ENCODE peak calls at places on chromosome 4, in nine cellular contexts. V is NT2/D1, C is K562, I is EL, R is C1 segment of cervical spinal cord, T is cerebellar cortex, L is NCI-H146, G is A172, Y is nephron progenitor cell. O is an unnamed sample.

GRCh38 chr4:42478509-42478908 is 81.2 kb downstream of the SHISA3 start:
- DNase-seq in T (no peak), L (no peak), Y (no peak), G (no peak), C (no peak), R (no peak), V (no peak), I (no peak), O (no peak)

GRCh38 chr4:97994765-97995465 is 148.4 kb downstream of the STPG2 start:
- DNase-seq in I (no peak), T (no peak), Y (no peak), C (no peak), L (no peak), V (no peak), R (no peak), G (no peak), O (no peak)

GRCh38 chr4:129929052-129929451 is 833.1 kb downstream of the C4orf33 start:
- DNase-seq in T (no peak), L (no peak), Y (no peak), V (no peak), I (peak; percentile 43), C (no peak), G (peak; percentile 5), R (no peak), O (no peak)

GRCh38 chr4:33107813-33108212 is 2387.6 kb downstream of the PCDH7 start:
- DNase-seq in R (no peak), G (peak; percentile 6), L (no peak), V (no peak), C (no peak), Y (no peak), T (no peak), I (peak; percentile 44), O (no peak)

GRCh38 chr4:5890063-5890727 is 2.7 kb downstream of the CRMP1 start:
- DNase-seq in Y (peak; percentile 83), I (no peak), V (peak; percentile 85), C (no peak), L (peak; percentile 93), T (peak; percentile 90), R (peak; percentile 57), G (no peak), O (peak; percentile 74)

GRCh38 chr4:5878359-5878758 is 14.5 kb downstream of the CRMP1 start:
- DNase-seq in R (no peak), L (peak; percentile 80), V (no peak), G (no peak), C (no peak), Y (no peak), T (no peak), I (no peak), O (no peak)

GRCh38 chr4:82694892-82695291 is 103.7 kb downstream of the SCD5 start:
- DNase-seq in I (no peak), Y (no peak), L (no peak), V (no peak), T (no peak), R (no peak), C (no peak), G (no peak), O (no peak)

GRCh38 chr4:104491396-104491821 is 3.3 kb downstream of the CXXC4 start:
- DNase-seq in T (peak; percentile 51), I (peak; percentile 13), C (peak; percentile 60), L (peak; percentile 50), R (peak; percentile 62), Y (peak; percentile 81), V (no peak), G (no peak), O (no peak)

GRCh38 chr4:166198921-166199320 is 325.9 kb downstream of the TLL1 start:
- DNase-seq in Y (no peak), I (no peak), R (no peak), T (no peak), G (no peak), L (no peak), C (no peak), V (peak; percentile 6), O (no peak)

GRCh38 chr4:170259631-170260153 is 169.9 kb upstream of the AADAT start:
- DNase-seq in L (peak; percentile 70), Y (peak; percentile 90), I (peak; percentile 87), R (peak; percentile 23), G (peak; percentile 94), C (peak; percentile 76), T (peak; percentile 86), V (peak; percentile 92), O (peak; percentile 53)

GRCh38 chr4:76590847-76591281 is 155.8 kb downstream of the SHROOM3 start:
- DNase-seq in I (peak; percentile 82), T (no peak), R (no peak), V (no peak), G (peak; percentile 14), L (no peak), C (no peak), Y (no peak), O (no peak)

GRCh38 chr4:183961772-183962171 is 56.7 kb downstream of the STOX2 start:
- DNase-seq in G (no peak), Y (no peak), T (no peak), C (no peak), V (no peak), I (no peak), L (no peak), R (no peak), O (no peak)

GRCh38 chr4:142567199-142567598 is 278.9 kb downstream of the INPP4B start:
- DNase-seq in G (peak; percentile 33), C (no peak), Y (no peak), I (no peak), V (no peak), T (peak; percentile 88), R (no peak), L (no peak), O (no peak)

GRCh38 chr4:72302981-72303704 is 265.9 kb downstream of the ADAMTS3 start:
- DNase-seq in Y (peak; percentile 50), R (peak; percentile 13), L (peak; percentile 9), G (peak; percentile 6), V (peak; percentile 28), T (peak; percentile 60), I (peak; percentile 52), C (peak; percentile 66), O (no peak)

GRCh38 chr4:182213024-182213423 is 30.2 kb upstream of the TENM3 start:
- DNase-seq in V (no peak), L (no peak), Y (no peak), C (no peak), R (no peak), G (no peak), I (no peak), T (no peak), O (no peak)

GRCh38 chr4:16659120-16659519 is 239.3 kb downstream of the LDB2 start:
- DNase-seq in Y (no peak), L (no peak), T (no peak), I (no peak), R (no peak), C (no peak), G (no peak), V (no peak), O (no peak)

GRCh38 chr4:177118596-177118995 is 191.1 kb upstream of the NEIL3 start:
- DNase-seq in G (peak; percentile 17), V (no peak), Y (no peak), I (peak; percentile 92), T (peak; percentile 96), R (no peak), C (no peak), L (no peak), O (peak; percentile 92)

GRCh38 chr4:16225139-16225538 is 1.1 kb downstream of the TAPT1 start:
- DNase-seq in Y (no peak), C (no peak), R (no peak), T (no peak), V (no peak), L (no peak), I (peak; percentile 34), G (no peak), O (no peak)

GRCh38 chr4:3039706-3040366 is 34.5 kb downstream of the HTT-AS start:
- DNase-seq in V (no peak), L (no peak), I (no peak), C (no peak), G (no peak), Y (no peak), T (no peak), R (no peak), O (no peak)

GRCh38 chr4:123616970-123617392 is 220.4 kb downstream of the SPRY1 start:
- DNase-seq in G (no peak), L (peak; percentile 88), R (peak; percentile 57), C (no peak), I (no peak), Y (peak; percentile 20), T (peak; percentile 84), V (peak; percentile 6), O (no peak)

GRCh38 chr4:110483516-110483915 is 7.6 kb downstream of the ENPEP start:
- DNase-seq in Y (no peak), I (no peak), T (no peak), L (no peak), R (no peak), V (no peak), G (no peak), C (no peak), O (no peak)

GRCh38 chr4:37132351-37132989 is 112.1 kb upstream of the NWD2 start:
- DNase-seq in I (no peak), R (no peak), C (peak; percentile 2), V (no peak), T (no peak), Y (no peak), L (no peak), G (no peak), O (no peak)

GRCh38 chr4:75845992-75846391 is 56.3 kb downstream of the PPEF2 start:
- DNase-seq in T (no peak), R (no peak), Y (no peak), I (no peak), C (no peak), G (peak; percentile 31), V (no peak), L (no peak), O (no peak)

GRCh38 chr4:38949416-38950051 is 81.9 kb downstream of the FAM114A1 start:
- DNase-seq in T (peak; percentile 84), C (no peak), Y (no peak), V (no peak), R (no peak), G (peak; percentile 76), L (no peak), I (peak; percentile 40), O (no peak)

GRCh38 chr4:144174401-144175067 is 34.0 kb upstream of the GYPA start:
- DNase-seq in L (peak; percentile 18), G (peak; percentile 58), C (peak; percentile 60), V (peak; percentile 33), Y (no peak), I (peak; percentile 59), R (no peak), T (peak; percentile 74), O (peak; percentile 0)

GRCh38 chr4:69832326-69833030 is 27.5 kb downstream of the SULT1E1 start:
- DNase-seq in I (no peak), V (no peak), C (no peak), R (no peak), G (no peak), T (no peak), L (peak; percentile 61), Y (no peak), O (no peak)

GRCh38 chr4:26731342-26731741 is 129.3 kb upstream of the STIM2 start:
- DNase-seq in T (no peak), R (no peak), G (no peak), C (no peak), V (no peak), I (no peak), Y (no peak), L (no peak), O (no peak)

GRCh38 chr4:88318751-88319350 is 34.5 kb upstream of the PPM1K start:
- DNase-seq in R (no peak), L (no peak), V (no peak), T (no peak), I (peak; percentile 37), C (no peak), G (no peak), Y (no peak), O (no peak)

GRCh38 chr4:17817027-17817426 is 6.2 kb downstream of the NCAPG start:
- DNase-seq in R (no peak), I (peak; percentile 56), L (peak; percentile 12), G (peak; percentile 64), C (peak; percentile 14), Y (no peak), V (no peak), T (peak; percentile 63), O (no peak)

GRCh38 chr4:80219301-80220025 is 22.2 kb downstream of the PRDM8 start:
- DNase-seq in C (peak; percentile 78), L (no peak), R (no peak), V (no peak), Y (peak; percentile 38), T (no peak), I (peak; percentile 53), G (no peak), O (no peak)

GRCh38 chr4:186201535-186202230 is 10.3 kb downstream of the CYP4V2 start:
- DNase-seq in Y (peak; percentile 22), T (peak; percentile 55), I (peak; percentile 23), V (no peak), L (peak; percentile 41), C (peak; percentile 44), G (no peak), R (no peak), O (peak; percentile 36)

O was measured in DMS 273 treated with DMSO at 0.1 percent for 48 hours.